ENCODE peak calls at places on chromosomes 3 and 15, in seven cellular contexts. Y, T, F, U, W, H and M are unnamed samples.

GRCh38 chr3:43418601-43419272 is 132.4 kb downstream of the SNRK start:
- DNase-seq in Y (no peak), T (no peak), F (peak), U (no peak), W (no peak), H (no peak), M (no peak)

GRCh38 chr3:120682095-120682681 is at the start of gene HGD:
- DNase-seq in Y (no peak), T (no peak), F (peak), U (no peak), W (no peak), H (no peak), M (no peak)

GRCh38 chr3:111785034-111785433 is 74.0 kb upstream of the PHLDB2 start:
- DNase-seq in Y (no peak), T (no peak), F (no peak), U (no peak), W (no peak), H (no peak), M (no peak)

GRCh38 chr3:121295966-121296365 is 249.8 kb downstream of the POLQ start:
- DNase-seq in Y (no peak), T (no peak), F (no peak), U (no peak), W (no peak), H (no peak), M (peak)

GRCh38 chr3:161420746-161421145 is 49.4 kb upstream of the SPTSSB start:
- DNase-seq in Y (peak), T (peak), F (peak), U (peak), W (peak), H (peak), M (no peak)

GRCh38 chr3:81723732-81724313 is 37.6 kb downstream of the GBE1 start:
- DNase-seq in Y (no peak), T (no peak), F (peak), U (no peak), W (peak), H (no peak), M (no peak)

GRCh38 chr15:76333720-76334437 is 2.7 kb upstream of the ISL2 start:
- DNase-seq in Y (peak), T (no peak), F (no peak), U (no peak), W (no peak), H (peak), M (no peak)

GRCh38 chr3:154356009-154356408 is 31.7 kb upstream of the DHX36 start:
- DNase-seq in Y (no peak), T (no peak), F (no peak), U (no peak), W (no peak), H (no peak), M (no peak)

GRCh38 chr3:66303556-66303955 is 82.8 kb downstream of the SLC25A26 start:
- DNase-seq in Y (no peak), T (no peak), F (no peak), U (no peak), W (no peak), H (no peak), M (no peak)

GRCh38 chr15:31326729-31327673 is at the start of gene KLF13:
- DNase-seq in Y (no peak), T (no peak), F (peak), U (no peak), W (peak), H (no peak), M (peak)

GRCh38 chr3:156619376-156619775 is 55.0 kb upstream of the TIPARP start:
- DNase-seq in Y (no peak), T (no peak), F (peak), U (no peak), W (peak), H (no peak), M (peak)

GRCh38 chr3:153089620-153090019 is 72.4 kb upstream of the RAP2B start:
- DNase-seq in Y (no peak), T (no peak), F (no peak), U (no peak), W (no peak), H (no peak), M (no peak)

GRCh38 chr15:101368868-101369642 is 74.0 kb upstream of the SNRPA1 start:
- DNase-seq in Y (no peak), T (no peak), F (no peak), U (no peak), W (no peak), H (no peak), M (no peak)

GRCh38 chr3:94525039-94525438 is 462.2 kb downstream of the NSUN3 start:
- DNase-seq in Y (peak), T (no peak), F (peak), U (peak), W (peak), H (peak), M (no peak)

GRCh38 chr3:147651107-147651506 is 241.9 kb downstream of the ZIC1 start:
- DNase-seq in Y (no peak), T (no peak), F (peak), U (no peak), W (no peak), H (no peak), M (no peak)

GRCh38 chr15:57537072-57537471 is 54.6 kb upstream of the MYZAP start:
- DNase-seq in Y (peak), T (no peak), F (peak), U (peak), W (peak), H (peak), M (peak)

GRCh38 chr3:119639494-119640350 is 20.7 kb downstream of the POPDC2 start:
- DNase-seq in Y (no peak), T (no peak), F (no peak), U (no peak), W (peak), H (no peak), M (no peak)

GRCh38 chr3:8532251-8532831 is 30.7 kb downstream of the LMCD1 start:
- DNase-seq in Y (no peak), T (no peak), F (peak), U (no peak), W (peak), H (no peak), M (peak)

GRCh38 chr3:178446054-178446453 is 90.2 kb upstream of the KCNMB2 start:
- DNase-seq in Y (no peak), T (no peak), F (no peak), U (no peak), W (no peak), H (no peak), M (no peak)

GRCh38 chr3:9912294-9912935 is 4.5 kb upstream of the IL17RC start:
- DNase-seq in Y (no peak), T (no peak), F (peak), U (no peak), W (peak), H (no peak), M (no peak)

GRCh38 chr3:52471371-52472238 is 16.2 kb downstream of the NISCH start:
- DNase-seq in Y (peak), T (no peak), F (peak), U (no peak), W (peak), H (peak), M (peak)

GRCh38 chr3:162437480-162437879 is 940.9 kb downstream of the OTOL1 start:
- DNase-seq in Y (no peak), T (no peak), F (peak), U (no peak), W (peak), H (no peak), M (no peak)

GRCh38 chr3:183619624-183620274 is 15.7 kb upstream of the KLHL24 start:
- DNase-seq in Y (no peak), T (no peak), F (no peak), U (no peak), W (no peak), H (no peak), M (no peak)

GRCh38 chr3:196111939-196112386 is 30.1 kb upstream of the TFRC start:
- DNase-seq in Y (no peak), T (no peak), F (no peak), U (no peak), W (no peak), H (peak), M (no peak)

GRCh38 chr3:152213086-152213674 is 55.5 kb upstream of the MBNL1 start:
- DNase-seq in Y (no peak), T (no peak), F (no peak), U (no peak), W (peak), H (peak), M (no peak)

GRCh38 chr3:87390318-87390717 is 113.9 kb upstream of the POU1F1 start:
- DNase-seq in Y (no peak), T (no peak), F (no peak), U (no peak), W (no peak), H (no peak), M (peak)

GRCh38 chr3:177279118-177279815 is 82.0 kb upstream of the TBL1XR1 start:
- DNase-seq in Y (no peak), T (no peak), F (no peak), U (no peak), W (no peak), H (peak), M (peak)

GRCh38 chr3:182909318-182910040 is 70.9 kb downstream of the DCUN1D1 start:
- DNase-seq in Y (no peak), T (no peak), F (no peak), U (no peak), W (peak), H (peak), M (no peak)

GRCh38 chr3:172517859-172518466 is 5.3 kb downstream of the TNFSF10 start:
- DNase-seq in Y (no peak), T (no peak), F (no peak), U (no peak), W (no peak), H (no peak), M (no peak)

GRCh38 chr3:125318497-125318847 is 56.7 kb downstream of the ZNF148 start:
- DNase-seq in Y (no peak), T (no peak), F (no peak), U (no peak), W (no peak), H (no peak), M (no peak)

GRCh38 chr15:63514533-63514943 is 10.1 kb downstream of the USP3 start:
- DNase-seq in Y (no peak), T (no peak), F (peak), U (no peak), W (peak), H (no peak), M (no peak)

GRCh38 chr3:141273700-141274410 is 42.2 kb downstream of the PXYLP1 start:
- DNase-seq in Y (no peak), T (no peak), F (no peak), U (no peak), W (no peak), H (no peak), M (no peak)

GRCh38 chr15:69958494-69959134 is 139.1 kb downstream of the TLE3 start:
- DNase-seq in Y (peak), T (no peak), F (no peak), U (no peak), W (no peak), H (peak), M (no peak)

GRCh38 chr3:55619186-55619808 is 132.2 kb upstream of the WNT5A start:
- DNase-seq in Y (no peak), T (no peak), F (no peak), U (no peak), W (no peak), H (no peak), M (no peak)

GRCh38 chr3:142159083-142159740 is 9.9 kb upstream of the TFDP2 start:
- DNase-seq in Y (no peak), T (no peak), F (no peak), U (no peak), W (no peak), H (no peak), M (no peak)

GRCh38 chr15:40342421-40343313 is 1.9 kb upstream of the CCDC9B start:
- DNase-seq in Y (no peak), T (no peak), F (peak), U (no peak), W (peak), H (no peak), M (no peak)

GRCh38 chr3:170307998-170308398 is 49.5 kb upstream of the SKIL start:
- DNase-seq in Y (no peak), T (no peak), F (peak), U (no peak), W (peak), H (peak), M (peak)

GRCh38 chr3:72214065-72215048 is 429.4 kb upstream of the PROK2 start:
- DNase-seq in Y (no peak), T (no peak), F (no peak), U (no peak), W (no peak), H (no peak), M (no peak)

GRCh38 chr15:31255732-31256384 is 70.8 kb upstream of the KLF13 start:
- DNase-seq in Y (no peak), T (no peak), F (no peak), U (no peak), W (no peak), H (no peak), M (no peak)

GRCh38 chr3:147906275-147906674 is 497.1 kb downstream of the ZIC1 start:
- DNase-seq in Y (no peak), T (no peak), F (peak), U (no peak), W (no peak), H (no peak), M (no peak)

GRCh38 chr15:73988075-73988969 is 3.8 kb downstream of the STOML1 start:
- DNase-seq in Y (no peak), T (no peak), F (peak), U (no peak), W (no peak), H (no peak), M (peak)
- H3K23ac ChIP-seq in Y (no peak), T (no peak), F (no peak), U (peak), W (no peak), H (no peak), M (no peak)

GRCh38 chr3:101141135-101141534 is 147.9 kb upstream of the ABI3BP start:
- DNase-seq in Y (no peak), T (no peak), F (no peak), U (no peak), W (no peak), H (no peak), M (no peak)
- H3K23ac ChIP-seq in Y (no peak), T (no peak), F (no peak), U (no peak), W (no peak), H (no peak), M (no peak)

DNA sequence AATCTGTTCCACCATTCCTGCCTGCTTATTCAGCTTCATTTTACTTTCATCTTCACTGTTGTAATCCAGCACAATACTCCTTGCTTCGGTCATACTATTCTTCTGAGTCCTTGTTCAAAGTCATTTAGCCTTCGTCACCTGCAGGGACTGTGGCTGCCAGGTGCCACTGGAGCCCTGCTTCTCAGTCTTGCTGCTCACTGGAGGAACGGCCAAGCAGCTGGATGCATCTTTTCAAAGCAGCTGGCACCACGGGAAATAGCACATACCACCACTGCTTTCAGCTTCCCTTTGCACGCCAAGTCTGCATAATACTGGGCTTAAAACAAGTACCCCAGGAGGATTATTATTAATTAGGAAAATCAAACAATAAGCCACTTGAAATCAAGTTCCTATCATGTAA is 287.6 kb downstream of the BCHE start:
- DNase-seq in Y (peak), T (no peak), F (no peak), U (no peak), W (no peak), H (no peak), M (no peak)
- H3K23ac ChIP-seq in Y (no peak), T (no peak), F (no peak), U (no peak), W (no peak), H (no peak), M (no peak)

GRCh38 chr15:27617013-27617412 is 482.1 kb downstream of the OCA2 start:
- DNase-seq in Y (no peak), T (no peak), F (no peak), U (no peak), W (no peak), H (no peak), M (no peak)
- H3K23ac ChIP-seq in Y (no peak), T (no peak), F (no peak), U (no peak), W (no peak), H (no peak), M (no peak)

GRCh38 chr3:143408771-143409170 is 289.2 kb downstream of the CHST2 start:
- DNase-seq in Y (no peak), T (no peak), F (no peak), U (no peak), W (no peak), H (no peak), M (no peak)
- H3K23ac ChIP-seq in Y (no peak), T (no peak), F (no peak), U (no peak), W (no peak), H (no peak), M (no peak)

GRCh38 chr3:48015451-48016182 is 599 bp downstream of the MAP4 start:
- DNase-seq in Y (no peak), T (no peak), F (peak), U (no peak), W (peak), H (no peak), M (no peak)
- H3K23ac ChIP-seq in Y (no peak), T (no peak), F (peak), U (no peak), W (no peak), H (no peak), M (no peak)

DNA sequence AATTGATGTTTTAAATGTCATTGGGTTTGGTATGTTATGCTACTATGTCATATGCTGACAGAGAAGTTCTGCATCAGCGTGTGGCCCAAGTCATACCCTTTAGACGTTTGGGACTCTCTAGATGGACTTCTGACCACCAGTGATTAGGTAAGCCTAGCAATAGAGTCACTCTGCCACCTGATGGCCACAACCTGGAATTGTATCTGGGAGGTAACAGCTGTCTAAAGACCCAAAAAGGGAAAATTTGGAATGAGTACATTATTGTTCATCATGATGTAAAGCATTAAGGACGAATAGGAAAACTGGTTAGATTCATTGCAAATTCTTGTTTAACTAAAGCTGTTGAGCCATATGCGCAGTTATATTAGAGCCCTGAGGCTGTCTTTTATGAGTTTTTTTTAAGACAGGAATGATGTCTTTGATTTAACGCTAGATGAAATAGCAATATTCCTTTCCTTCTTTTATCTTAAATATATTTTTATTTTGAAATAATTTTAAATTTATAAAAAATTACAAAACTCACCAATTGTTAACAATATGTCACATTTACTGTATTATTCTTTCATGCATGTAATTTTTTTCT is 63.6 kb downstream of the FAM81A start:
- DNase-seq in Y (peak), T (peak), F (peak), U (peak), W (peak), H (peak), M (peak)
- H3K23ac ChIP-seq in Y (no peak), T (no peak), F (no peak), U (no peak), W (no peak), H (no peak), M (no peak)